ENCODE peak calls at places on chromosomes 6 and 20, in eight cellular contexts. C is lower leg skin, P is neural crest cell, L is MCF 10A, Z is AG09309, J is HEK293T, G is A549, S is GM13977. E is an unnamed sample.

GRCh38 chr6:138222901-138223546 is 4.7 kb upstream of the PBOV1 start:
- DNase-seq in Z (peak), G (no peak), L (no peak), S (no peak), J (no peak), C (no peak), P (no peak), E (no peak)

GRCh38 chr6:170405311-170405975 is 98.9 kb downstream of the FAM120B start:
- DNase-seq in G (no peak), C (no peak), Z (peak), S (no peak), J (no peak), L (peak), P (no peak), E (no peak)

GRCh38 chr20:38325167-38325566 is 21.1 kb upstream of the LBP start:
- DNase-seq in G (no peak), J (no peak), P (no peak), Z (no peak), C (no peak), L (no peak), S (no peak), E (no peak)

GRCh38 chr6:148323344-148323743 is 19.3 kb upstream of the SASH1 start:
- DNase-seq in P (no peak), L (no peak), G (no peak), S (no peak), C (no peak), J (no peak), Z (peak), E (no peak)

GRCh38 chr6:40419881-40420705 is 167.1 kb downstream of the LRFN2 start:
- DNase-seq in Z (no peak), C (no peak), L (no peak), G (no peak), P (no peak), J (no peak), S (no peak), E (no peak)

GRCh38 chr6:15811107-15811506 is 148.3 kb upstream of the DTNBP1 start:
- DNase-seq in G (no peak), C (no peak), J (no peak), S (no peak), Z (no peak), P (no peak), L (no peak), E (no peak)

GRCh38 chr6:137261393-137262154 is 42.4 kb upstream of the IFNGR1 start:
- DNase-seq in C (no peak), G (no peak), P (no peak), Z (no peak), S (peak), J (no peak), L (peak), E (no peak)

GRCh38 chr6:73421534-73421933 is 26.9 kb downstream of the DDX43 start:
- DNase-seq in P (no peak), G (no peak), L (no peak), Z (no peak), J (no peak), C (no peak), S (no peak), E (no peak)

GRCh38 chr6:92888316-92888715 is 531.0 kb downstream of the EPHA7 start:
- DNase-seq in L (no peak), C (no peak), S (no peak), G (no peak), Z (no peak), P (no peak), J (no peak), E (no peak)

GRCh38 chr20:57553376-57554018 is 7.4 kb upstream of the PCK1 start:
- DNase-seq in S (no peak), C (no peak), G (no peak), P (no peak), J (no peak), Z (no peak), L (no peak), E (no peak)

GRCh38 chr20:47860049-47860830 is 75.0 kb upstream of the SULF2 start:
- DNase-seq in J (no peak), L (no peak), P (no peak), S (peak), C (no peak), Z (no peak), G (no peak), E (no peak)

GRCh38 chr20:12318043-12318442 is 400.4 kb downstream of the BTBD3 start:
- DNase-seq in L (no peak), S (no peak), J (no peak), C (no peak), G (no peak), P (no peak), Z (no peak), E (no peak)

GRCh38 chr6:33784787-33785186 is 4.1 kb downstream of the LEMD2 start:
- DNase-seq in L (no peak), G (no peak), J (no peak), P (no peak), C (no peak), S (no peak), Z (no peak), E (no peak)

GRCh38 chr6:26033942-26034354 is 53.3 kb upstream of the HFE start:
- DNase-seq in L (no peak), S (no peak), Z (no peak), G (no peak), C (peak), J (no peak), P (peak), E (no peak)

GRCh38 chr6:42914546-42914945 is 1.3 kb upstream of the PTCRA start:
- DNase-seq in C (no peak), L (no peak), G (no peak), S (no peak), P (no peak), J (no peak), Z (no peak), E (no peak)

GRCh38 chr6:132960720-132961119 is 146.4 kb downstream of the RPS12 start:
- DNase-seq in P (no peak), S (no peak), Z (no peak), G (no peak), C (no peak), J (no peak), L (no peak), E (no peak)

GRCh38 chr6:109671721-109672120 is 19.3 kb downstream of the AK9 start:
- DNase-seq in C (no peak), S (no peak), J (no peak), P (no peak), Z (peak), L (no peak), G (no peak), E (no peak)

GRCh38 chr20:49676581-49677291 is 36.9 kb downstream of the B4GALT5 start:
- DNase-seq in L (peak), C (no peak), S (peak), Z (no peak), J (no peak), P (no peak), G (peak), E (peak)

GRCh38 chr6:53347250-53347920 is 1.4 kb downstream of the ELOVL5 start:
- DNase-seq in S (peak), C (no peak), P (no peak), Z (no peak), G (no peak), L (peak), J (no peak), E (peak)

GRCh38 chr6:125918681-125919566 is 37.6 kb upstream of the HINT3 start:
- DNase-seq in L (peak), Z (peak), P (no peak), J (peak), C (no peak), G (peak), S (peak), E (peak)

GRCh38 chr6:12649325-12649724 is 67.2 kb upstream of the PHACTR1 start:
- DNase-seq in Z (no peak), C (no peak), L (no peak), S (no peak), J (no peak), P (no peak), G (no peak), E (no peak)

GRCh38 chr6:22785036-22785435 is 215.7 kb downstream of the HDGFL1 start:
- DNase-seq in G (no peak), S (no peak), C (no peak), Z (no peak), J (no peak), L (no peak), P (peak), E (no peak)